ENCODE peak calls at places on chromosomes 11 and 22, in ten cellular contexts. One of them, this sample, is unnamed.

GRCh38 chr11:98365941-98366340 is 654.8 kb upstream of the CNTN5 start:
- DNase-seq in cardiac muscle cell: no peak
- DNase-seq in spleen: no peak
- DNase-seq in esophagus squamous epithelium: no peak
- DNase-seq in fibroblast of pulmonary artery: no peak
- DNase-seq in fibroblast of lung: no peak
- DNase-seq in body of pancreas: no peak
- DNase-seq in bronchial epithelial cell: no peak
- DNase-seq in ovary: no peak
- DNase-seq in astrocyte of the spinal cord: no peak
- DNase-seq in this sample: no peak

GRCh38 chr22:35314161-35314942 is 14.7 kb downstream of the TOM1 start:
- DNase-seq in cardiac muscle cell: no peak
- DNase-seq in spleen: peak; percentile 67
- DNase-seq in esophagus squamous epithelium: no peak
- DNase-seq in fibroblast of pulmonary artery: no peak
- DNase-seq in fibroblast of lung: no peak
- DNase-seq in body of pancreas: peak; percentile 7
- DNase-seq in bronchial epithelial cell: no peak
- DNase-seq in ovary: no peak
- DNase-seq in astrocyte of the spinal cord: no peak
- DNase-seq in this sample: no peak

GRCh38 chr22:35102663-35103062 is 36.7 kb downstream of the ISX start:
- DNase-seq in cardiac muscle cell: peak; percentile 4
- DNase-seq in spleen: no peak
- DNase-seq in esophagus squamous epithelium: no peak
- DNase-seq in fibroblast of pulmonary artery: peak; percentile 2
- DNase-seq in fibroblast of lung: peak; percentile 1
- DNase-seq in body of pancreas: no peak
- DNase-seq in bronchial epithelial cell: peak; percentile 14
- DNase-seq in ovary: no peak
- DNase-seq in astrocyte of the spinal cord: no peak
- DNase-seq in this sample: no peak

GRCh38 chr22:38318792-38319773 is 1.9 kb upstream of the CSNK1E start:
- DNase-seq in cardiac muscle cell: no peak
- DNase-seq in spleen: no peak
- DNase-seq in esophagus squamous epithelium: no peak
- DNase-seq in fibroblast of pulmonary artery: no peak
- DNase-seq in fibroblast of lung: no peak
- DNase-seq in body of pancreas: no peak
- DNase-seq in bronchial epithelial cell: no peak
- DNase-seq in ovary: no peak
- DNase-seq in astrocyte of the spinal cord: no peak
- DNase-seq in this sample: no peak

GRCh38 chr11:255176-255575 is 18.4 kb downstream of the PSMD13 start:
- DNase-seq in cardiac muscle cell: peak; percentile 79
- DNase-seq in spleen: no peak
- DNase-seq in esophagus squamous epithelium: no peak
- DNase-seq in fibroblast of pulmonary artery: peak; percentile 66
- DNase-seq in fibroblast of lung: no peak
- DNase-seq in body of pancreas: no peak
- DNase-seq in bronchial epithelial cell: no peak
- DNase-seq in ovary: no peak
- DNase-seq in astrocyte of the spinal cord: no peak
- DNase-seq in this sample: peak; percentile 53

GRCh38 chr11:2808850-2809847 is 76.4 kb downstream of the CDKN1C start:
- DNase-seq in cardiac muscle cell: no peak
- DNase-seq in spleen: peak; percentile 65
- DNase-seq in esophagus squamous epithelium: no peak
- DNase-seq in fibroblast of pulmonary artery: no peak
- DNase-seq in fibroblast of lung: no peak
- DNase-seq in body of pancreas: no peak
- DNase-seq in bronchial epithelial cell: no peak
- DNase-seq in ovary: peak; percentile 54
- DNase-seq in astrocyte of the spinal cord: no peak
- DNase-seq in this sample: no peak

GRCh38 chr11:126284829-126285228 is 1.9 kb downstream of the TIRAP start:
- DNase-seq in cardiac muscle cell: peak; percentile 94
- DNase-seq in spleen: no peak
- DNase-seq in esophagus squamous epithelium: peak; percentile 39
- DNase-seq in fibroblast of pulmonary artery: peak; percentile 94
- DNase-seq in fibroblast of lung: peak; percentile 94
- DNase-seq in body of pancreas: peak; percentile 55
- DNase-seq in bronchial epithelial cell: peak; percentile 95
- DNase-seq in ovary: peak; percentile 82
- DNase-seq in astrocyte of the spinal cord: peak; percentile 94
- DNase-seq in this sample: peak; percentile 94

GRCh38 chr22:40857309-40857851 is 432 bp downstream of the XPNPEP3 start:
- DNase-seq in cardiac muscle cell: peak; percentile 21
- DNase-seq in spleen: no peak
- DNase-seq in esophagus squamous epithelium: no peak
- DNase-seq in fibroblast of pulmonary artery: peak; percentile 22
- DNase-seq in fibroblast of lung: no peak
- DNase-seq in body of pancreas: no peak
- DNase-seq in bronchial epithelial cell: no peak
- DNase-seq in ovary: no peak
- DNase-seq in astrocyte of the spinal cord: no peak
- DNase-seq in this sample: peak; percentile 39

GRCh38 chr11:64298966-64299846 is 952 bp upstream of the CATSPERZ start:
- DNase-seq in cardiac muscle cell: peak; percentile 42
- DNase-seq in spleen: peak; percentile 84
- DNase-seq in esophagus squamous epithelium: no peak
- DNase-seq in fibroblast of pulmonary artery: no peak
- DNase-seq in fibroblast of lung: no peak
- DNase-seq in body of pancreas: peak; percentile 65
- DNase-seq in bronchial epithelial cell: no peak
- DNase-seq in ovary: peak; percentile 67
- DNase-seq in astrocyte of the spinal cord: no peak
- DNase-seq in this sample: peak; percentile 24

GRCh38 chr11:20278727-20279126 is 84.8 kb upstream of the HTATIP2 start:
- DNase-seq in cardiac muscle cell: peak; percentile 5
- DNase-seq in spleen: no peak
- DNase-seq in esophagus squamous epithelium: no peak
- DNase-seq in fibroblast of pulmonary artery: peak; percentile 2
- DNase-seq in fibroblast of lung: peak; percentile 13
- DNase-seq in body of pancreas: no peak
- DNase-seq in bronchial epithelial cell: no peak
- DNase-seq in ovary: no peak
- DNase-seq in astrocyte of the spinal cord: no peak
- DNase-seq in this sample: no peak

GRCh38 chr11:94473177-94473799 is 20.4 kb downstream of the MRE11 start:
- DNase-seq in cardiac muscle cell: peak; percentile 33
- DNase-seq in spleen: no peak
- DNase-seq in esophagus squamous epithelium: no peak
- DNase-seq in fibroblast of pulmonary artery: peak; percentile 11
- DNase-seq in fibroblast of lung: peak; percentile 87
- DNase-seq in body of pancreas: no peak
- DNase-seq in bronchial epithelial cell: no peak
- DNase-seq in ovary: no peak
- DNase-seq in astrocyte of the spinal cord: peak; percentile 51
- DNase-seq in this sample: no peak

GRCh38 chr11:125618383-125618782 is 6.6 kb upstream of the CHEK1 start:
- DNase-seq in cardiac muscle cell: no peak
- DNase-seq in spleen: no peak
- DNase-seq in esophagus squamous epithelium: no peak
- DNase-seq in fibroblast of pulmonary artery: no peak
- DNase-seq in fibroblast of lung: no peak
- DNase-seq in body of pancreas: no peak
- DNase-seq in bronchial epithelial cell: peak; percentile 23
- DNase-seq in ovary: no peak
- DNase-seq in astrocyte of the spinal cord: no peak
- DNase-seq in this sample: no peak

GRCh38 chr22:46777609-46777970 is 15.1 kb downstream of the TBC1D22A start:
- DNase-seq in cardiac muscle cell: no peak
- DNase-seq in spleen: peak; percentile 92
- DNase-seq in esophagus squamous epithelium: no peak
- DNase-seq in fibroblast of pulmonary artery: no peak
- DNase-seq in fibroblast of lung: no peak
- DNase-seq in body of pancreas: no peak
- DNase-seq in bronchial epithelial cell: no peak
- DNase-seq in ovary: no peak
- DNase-seq in astrocyte of the spinal cord: no peak
- DNase-seq in this sample: no peak

GRCh38 chr11:548700-549603 is 11.6 kb downstream of the LMNTD2 start:
- DNase-seq in cardiac muscle cell: no peak
- DNase-seq in spleen: peak; percentile 71
- DNase-seq in esophagus squamous epithelium: no peak
- DNase-seq in fibroblast of pulmonary artery: no peak
- DNase-seq in fibroblast of lung: peak; percentile 25
- DNase-seq in body of pancreas: no peak
- DNase-seq in bronchial epithelial cell: no peak
- DNase-seq in ovary: no peak
- DNase-seq in astrocyte of the spinal cord: no peak
- DNase-seq in this sample: no peak

GRCh38 chr11:78046486-78046854 is 17.2 kb upstream of the THRSP start:
- DNase-seq in cardiac muscle cell: no peak
- DNase-seq in spleen: no peak
- DNase-seq in esophagus squamous epithelium: no peak
- DNase-seq in fibroblast of pulmonary artery: no peak
- DNase-seq in fibroblast of lung: no peak
- DNase-seq in body of pancreas: no peak
- DNase-seq in bronchial epithelial cell: no peak
- DNase-seq in ovary: no peak
- DNase-seq in astrocyte of the spinal cord: no peak
- DNase-seq in this sample: no peak
- TF ChIP-seq CTCF in cardiac muscle cell: no peak
- TF ChIP-seq CTCF in spleen: no peak
- TF ChIP-seq CTCF in esophagus squamous epithelium: no peak
- TF ChIP-seq CTCF in fibroblast of pulmonary artery: no peak
- TF ChIP-seq CTCF in fibroblast of lung: no peak
- TF ChIP-seq CTCF in body of pancreas: no peak
- TF ChIP-seq CTCF in bronchial epithelial cell: no peak
- TF ChIP-seq CTCF in ovary: no peak
- TF ChIP-seq CTCF in astrocyte of the spinal cord: no peak
- TF ChIP-seq CTCF in this sample: no peak

GRCh38 chr22:32880061-32880460 is 78.6 kb downstream of the TIMP3 start:
- DNase-seq in cardiac muscle cell: peak; percentile 27
- DNase-seq in spleen: no peak
- DNase-seq in esophagus squamous epithelium: no peak
- DNase-seq in fibroblast of pulmonary artery: peak; percentile 67
- DNase-seq in fibroblast of lung: peak; percentile 84
- DNase-seq in body of pancreas: no peak
- DNase-seq in bronchial epithelial cell: peak; percentile 73
- DNase-seq in ovary: no peak
- DNase-seq in astrocyte of the spinal cord: no peak
- DNase-seq in this sample: peak; percentile 59
- H3K4me3 ChIP-seq in cardiac muscle cell: no peak overlapping the region
- H3K4me3 ChIP-seq in spleen: no peak overlapping the region
- H3K4me3 ChIP-seq in esophagus squamous epithelium: no peak overlapping the region
- H3K4me3 ChIP-seq in fibroblast of pulmonary artery: no peak overlapping the region
- H3K4me3 ChIP-seq in fibroblast of lung: no peak overlapping the region
- H3K4me3 ChIP-seq in body of pancreas: no peak overlapping the region
- H3K4me3 ChIP-seq in bronchial epithelial cell: no peak overlapping the region
- H3K4me3 ChIP-seq in ovary: no peak overlapping the region
- H3K4me3 ChIP-seq in astrocyte of the spinal cord: no peak overlapping the region
- H3K4me3 ChIP-seq in this sample: no peak overlapping the region

GRCh38 chr11:61082931-61083531 is 19.3 kb upstream of the CD5 start:
- DNase-seq in cardiac muscle cell: no peak
- DNase-seq in spleen: no peak
- DNase-seq in esophagus squamous epithelium: no peak
- DNase-seq in fibroblast of pulmonary artery: no peak
- DNase-seq in fibroblast of lung: no peak
- DNase-seq in body of pancreas: no peak
- DNase-seq in bronchial epithelial cell: no peak
- DNase-seq in ovary: no peak
- DNase-seq in astrocyte of the spinal cord: no peak
- DNase-seq in this sample: no peak

GRCh38 chr11:61082161-61082870 is 20.0 kb upstream of the CD5 start:
- DNase-seq in cardiac muscle cell: no peak
- DNase-seq in spleen: no peak
- DNase-seq in esophagus squamous epithelium: no peak
- DNase-seq in fibroblast of pulmonary artery: no peak
- DNase-seq in fibroblast of lung: no peak
- DNase-seq in body of pancreas: no peak
- DNase-seq in bronchial epithelial cell: no peak
- DNase-seq in ovary: no peak
- DNase-seq in astrocyte of the spinal cord: no peak
- DNase-seq in this sample: no peak

GRCh38 chr11:61079416-61080150 is 22.7 kb upstream of the CD5 start:
- DNase-seq in cardiac muscle cell: no peak
- DNase-seq in spleen: no peak
- DNase-seq in esophagus squamous epithelium: no peak
- DNase-seq in fibroblast of pulmonary artery: no peak
- DNase-seq in fibroblast of lung: no peak
- DNase-seq in body of pancreas: no peak
- DNase-seq in bronchial epithelial cell: no peak
- DNase-seq in ovary: no peak
- DNase-seq in astrocyte of the spinal cord: no peak
- DNase-seq in this sample: no peak

GRCh38 chr11:61080526-61080925 is 21.8 kb upstream of the CD5 start:
- DNase-seq in cardiac muscle cell: no peak
- DNase-seq in spleen: no peak
- DNase-seq in esophagus squamous epithelium: no peak
- DNase-seq in fibroblast of pulmonary artery: no peak
- DNase-seq in fibroblast of lung: no peak
- DNase-seq in body of pancreas: no peak
- DNase-seq in bronchial epithelial cell: no peak
- DNase-seq in ovary: no peak
- DNase-seq in astrocyte of the spinal cord: no peak
- DNase-seq in this sample: no peak

GRCh38 chr11:61080986-61081590 is 21.2 kb upstream of the CD5 start:
- DNase-seq in cardiac muscle cell: no peak
- DNase-seq in spleen: no peak
- DNase-seq in esophagus squamous epithelium: no peak
- DNase-seq in fibroblast of pulmonary artery: no peak
- DNase-seq in fibroblast of lung: no peak
- DNase-seq in body of pancreas: no peak
- DNase-seq in bronchial epithelial cell: no peak
- DNase-seq in ovary: no peak
- DNase-seq in astrocyte of the spinal cord: no peak
- DNase-seq in this sample: no peak
- TF ChIP-seq CTCF in cardiac muscle cell: no peak
- TF ChIP-seq CTCF in spleen: no peak
- TF ChIP-seq CTCF in esophagus squamous epithelium: no peak
- TF ChIP-seq CTCF in fibroblast of pulmonary artery: no peak
- TF ChIP-seq CTCF in fibroblast of lung: no peak
- TF ChIP-seq CTCF in body of pancreas: no peak
- TF ChIP-seq CTCF in bronchial epithelial cell: no peak
- TF ChIP-seq CTCF in ovary: no peak
- TF ChIP-seq CTCF in astrocyte of the spinal cord: no peak
- TF ChIP-seq CTCF in this sample: no peak

DNA sequence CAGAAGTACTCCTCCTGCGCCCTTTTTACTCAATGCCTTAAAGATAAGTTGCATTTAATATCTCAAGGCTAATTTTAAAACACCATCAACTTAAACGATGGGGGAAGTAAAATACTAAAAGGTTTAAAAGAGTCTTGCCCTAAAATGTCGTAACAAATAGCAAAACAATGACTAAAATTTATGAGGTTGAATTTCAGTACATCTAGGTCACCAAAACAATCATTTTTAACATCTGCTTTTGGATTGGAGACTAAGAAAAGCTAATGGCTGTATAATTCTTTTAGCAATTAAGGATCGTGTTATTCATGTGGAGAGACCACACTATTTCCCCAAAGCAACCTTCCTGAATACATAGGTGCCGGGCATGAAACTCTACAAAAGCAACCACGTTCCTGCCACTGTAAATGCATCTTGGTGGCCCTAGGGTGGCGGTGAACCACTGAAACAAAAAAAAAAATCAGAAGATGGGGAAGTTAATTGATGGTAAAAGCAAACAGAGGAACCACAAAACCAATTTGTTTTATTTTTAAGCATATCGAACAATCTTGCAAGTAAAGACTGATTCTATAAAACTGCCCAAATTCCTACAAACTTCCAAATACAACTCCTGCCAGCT is 45.8 kb downstream of the CELF1 start:
- DNase-seq in cardiac muscle cell: peak; percentile 8
- DNase-seq in spleen: no peak
- DNase-seq in esophagus squamous epithelium: no peak
- DNase-seq in fibroblast of pulmonary artery: no peak
- DNase-seq in fibroblast of lung: no peak
- DNase-seq in body of pancreas: no peak
- DNase-seq in bronchial epithelial cell: no peak
- DNase-seq in ovary: no peak
- DNase-seq in astrocyte of the spinal cord: no peak
- DNase-seq in this sample: peak; percentile 67
- H3K4me3 ChIP-seq in cardiac muscle cell: no peak overlapping the region
- H3K4me3 ChIP-seq in spleen: no peak overlapping the region
- H3K4me3 ChIP-seq in esophagus squamous epithelium: no peak overlapping the region
- H3K4me3 ChIP-seq in fibroblast of pulmonary artery: no peak overlapping the region
- H3K4me3 ChIP-seq in fibroblast of lung: no peak overlapping the region
- H3K4me3 ChIP-seq in body of pancreas: no peak overlapping the region
- H3K4me3 ChIP-seq in bronchial epithelial cell: no peak overlapping the region
- H3K4me3 ChIP-seq in ovary: no peak overlapping the region
- H3K4me3 ChIP-seq in astrocyte of the spinal cord: no peak overlapping the region
- H3K4me3 ChIP-seq in this sample: no peak overlapping the region

This sample was measured in fibroblast of villous mesenchyme.